ENCODE peak calls at places on chromosomes 11 and 22, in six cellular contexts. J, X, R, D, A and O are unnamed samples.
A peak's percentile ranks its signal among the peaks of the same experiment; 100 is the strongest.

GRCh38 chr11:33701831-33702230 is 1.2 kb upstream of the C11orf91 start:
- DNase-seq in D (no peak), J (no peak), R (peak; percentile 77), X (no peak), A (no peak), O (no peak)

GRCh38 chr11:44539971-44540370 is 25.5 kb upstream of the CD82 start:
- DNase-seq in A (no peak), D (no peak), J (no peak), X (no peak), R (no peak), O (no peak)

GRCh38 chr11:6926208-6927029 is at the start of gene ZNF215:
- DNase-seq in A (peak; percentile 89), X (peak; percentile 30), R (peak; percentile 88), D (peak; percentile 71), J (peak; percentile 68), O (peak; percentile 79)

GRCh38 chr22:29833392-29833949 is 4.6 kb downstream of the ASCC2 start:
- DNase-seq in J (no peak), X (no peak), R (no peak), D (no peak), A (no peak), O (no peak)

GRCh38 chr22:26903030-26903856 is 245.9 kb downstream of the MIAT start:
- DNase-seq in J (no peak), R (no peak), A (peak; percentile 47), X (no peak), D (no peak), O (no peak)

GRCh38 chr11:614583-615452 is 932 bp downstream of the IRF7 start:
- DNase-seq in R (no peak), D (no peak), A (peak; percentile 61), X (no peak), J (no peak), O (peak; percentile 69)

GRCh38 chr11:119942583-119943338 is 195.2 kb downstream of the TRIM29 start:
- DNase-seq in J (no peak), A (no peak), D (no peak), X (no peak), R (no peak), O (no peak)

GRCh38 chr11:65034423-65034822 is 6.6 kb upstream of the SAC3D1 start:
- DNase-seq in R (no peak), J (no peak), X (no peak), D (no peak), A (no peak), O (no peak)

GRCh38 chr11:9693801-9694553 is 30.1 kb downstream of the SWAP70 start:
- DNase-seq in R (no peak), A (no peak), D (no peak), X (no peak), J (no peak), O (no peak)

GRCh38 chr11:34519595-34520235 is 6.1 kb upstream of the ELF5 start:
- DNase-seq in X (no peak), D (no peak), R (no peak), A (no peak), J (no peak), O (no peak)

GRCh38 chr11:1403721-1404460 is 14.2 kb downstream of the BRSK2 start:
- DNase-seq in X (no peak), J (no peak), D (no peak), A (no peak), R (no peak), O (no peak)

DNA sequence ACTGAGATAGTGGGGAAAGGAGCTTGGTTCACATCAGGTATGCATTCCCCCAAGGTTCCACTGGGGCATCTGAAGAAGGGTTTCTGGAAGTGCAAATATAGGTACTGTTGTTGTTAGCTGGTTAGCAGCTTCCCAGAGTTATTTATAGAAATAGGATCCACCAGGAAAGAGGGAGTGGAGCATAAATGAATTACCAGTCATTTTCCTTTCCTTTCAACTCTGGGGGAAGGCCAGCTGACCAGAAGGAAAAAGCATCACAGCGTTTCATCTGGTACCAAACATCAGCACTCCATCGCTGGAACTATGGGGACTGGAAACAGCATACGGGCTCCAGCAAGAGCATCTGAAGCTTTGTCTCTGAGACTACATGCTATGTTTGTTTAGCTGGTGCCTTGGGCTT is 378.2 kb upstream of the NARS2 start:
- DNase-seq in X (no peak), R (no peak), J (no peak), D (no peak), A (no peak), O (no peak)
- TF ChIP-seq CTCF in X (no peak), R (no peak), J (no peak), D (no peak), A (no peak), O (no peak)

GRCh38 chr11:113384551-113384950 is 3.0 kb upstream of the ANKK1 start:
- DNase-seq in A (no peak), X (no peak), D (no peak), J (no peak), R (no peak), O (no peak)
- H3K9me3 ChIP-seq in A (no peaks in the 10 kb centered on the region), X (no peaks in the 10 kb centered on the region), D (no peaks in the 10 kb centered on the region), J (no peaks in the 10 kb centered on the region), R (no peaks in the 10 kb centered on the region), O (no peaks in the 10 kb centered on the region)

GRCh38 chr11:12961615-12962014 is 47.5 kb upstream of the RASSF10 start:
- DNase-seq in A (no peak), R (no peak), D (no peak), X (no peak), J (no peak), O (no peak)
- TF ChIP-seq CTCF in A (no peak), R (peak; percentile 25), D (no peak), X (no peak), J (no peak), O (no peak)

DNA sequence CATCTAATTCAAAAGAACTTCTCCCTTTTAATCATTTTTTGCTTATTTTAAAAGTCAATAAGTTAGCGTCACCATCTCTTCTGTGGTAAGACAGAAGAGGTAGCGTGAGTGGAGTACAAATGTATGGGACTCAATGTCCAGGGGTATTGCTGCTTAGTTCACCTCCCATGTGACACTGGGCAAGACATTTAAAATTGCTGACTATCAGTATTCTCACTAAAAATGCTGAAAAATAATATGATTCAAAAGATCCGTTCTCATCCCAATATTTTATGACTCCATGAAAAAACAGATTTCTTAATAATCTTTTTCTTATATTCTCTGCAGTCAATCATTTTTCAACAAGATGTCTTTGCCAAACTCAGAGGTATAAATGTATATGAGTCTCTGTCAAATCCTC is 68.1 kb upstream of the LRRC4C start:
- DNase-seq in A (no peak), D (no peak), J (no peak), R (no peak), X (no peak), O (no peak)
- H3K9me3 ChIP-seq in A (no peaks in the 10 kb centered on the region), D (no peaks in the 10 kb centered on the region), J (no peaks in the 10 kb centered on the region), R (no peaks in the 10 kb centered on the region), X (no peaks in the 10 kb centered on the region), O (no peaks in the 10 kb centered on the region)

DNA sequence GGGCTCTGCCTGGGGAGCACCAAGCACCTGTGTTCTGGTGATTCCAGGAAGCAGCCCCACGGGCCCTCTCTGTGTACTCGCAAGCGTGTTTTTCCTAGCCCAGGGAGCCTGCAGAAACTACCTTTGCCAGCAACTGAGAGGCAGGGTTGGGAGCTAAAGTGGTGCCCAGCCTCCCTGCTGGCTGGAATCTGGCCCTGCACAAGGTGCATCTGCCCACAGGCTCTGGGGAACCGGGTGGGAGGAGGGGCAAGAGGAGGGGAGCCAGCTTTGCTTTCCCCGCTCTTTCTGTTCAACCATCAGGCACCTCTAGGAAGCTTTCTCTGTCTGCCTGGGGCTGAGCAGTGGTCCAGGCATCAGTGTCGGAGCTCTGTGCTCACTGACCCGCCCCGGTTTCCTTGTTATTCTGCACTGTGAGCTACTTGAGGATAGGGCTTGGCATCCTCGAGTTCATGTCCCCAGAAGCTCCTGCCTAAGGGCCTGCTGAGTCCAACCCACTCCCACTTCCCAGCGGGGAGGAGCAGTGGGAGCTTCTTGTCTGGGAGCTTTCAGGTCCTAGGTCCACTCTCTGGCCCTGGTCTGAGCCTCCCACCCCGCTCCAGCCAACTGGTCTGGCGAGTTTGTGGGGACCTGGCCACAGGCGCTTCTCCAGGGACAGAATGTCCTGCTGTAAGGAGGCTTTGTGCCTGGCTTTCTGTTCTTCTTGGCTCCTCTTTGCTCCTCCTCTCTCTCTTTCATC is 14.9 kb downstream of the DAGLA start:
- DNase-seq in J (peak; percentile 35), D (no peak), A (peak; percentile 43), R (no peak), X (no peak), O (peak; percentile 43)
- TF ChIP-seq CTCF in J (no peak), D (peak; percentile 37), A (peak; percentile 34), R (no peak), X (no peak), O (no peak)

DNA sequence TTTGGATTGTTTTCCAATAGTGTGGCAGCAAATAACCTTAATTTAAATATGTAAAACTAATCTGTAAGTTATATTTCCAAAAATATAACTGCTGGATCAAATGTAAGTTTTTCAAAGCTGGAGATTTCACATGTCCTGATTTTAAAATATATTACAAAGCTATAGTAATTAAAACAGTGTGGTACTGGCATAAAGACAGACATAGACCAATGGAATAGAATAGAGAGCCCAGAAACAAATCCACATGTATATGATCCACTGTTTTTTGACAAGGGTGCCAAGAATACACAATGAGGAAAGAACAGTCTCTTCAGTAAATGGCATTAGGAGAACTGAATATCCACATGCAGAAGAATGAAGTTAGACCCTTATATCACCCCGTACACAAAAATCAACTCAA is 4.0 kb downstream of the OR4X2 start:
- DNase-seq in D (no peak), J (no peak), X (no peak), R (no peak), A (no peak), O (no peak)
- H3K9me3 ChIP-seq in D (peaks cover 47% of the 10 kb centered on the region), J (no peaks in the 10 kb centered on the region), X (no peaks in the 10 kb centered on the region), R (no peaks in the 10 kb centered on the region), A (peaks cover 14% of the 10 kb centered on the region), O (no peaks in the 10 kb centered on the region)

DNA sequence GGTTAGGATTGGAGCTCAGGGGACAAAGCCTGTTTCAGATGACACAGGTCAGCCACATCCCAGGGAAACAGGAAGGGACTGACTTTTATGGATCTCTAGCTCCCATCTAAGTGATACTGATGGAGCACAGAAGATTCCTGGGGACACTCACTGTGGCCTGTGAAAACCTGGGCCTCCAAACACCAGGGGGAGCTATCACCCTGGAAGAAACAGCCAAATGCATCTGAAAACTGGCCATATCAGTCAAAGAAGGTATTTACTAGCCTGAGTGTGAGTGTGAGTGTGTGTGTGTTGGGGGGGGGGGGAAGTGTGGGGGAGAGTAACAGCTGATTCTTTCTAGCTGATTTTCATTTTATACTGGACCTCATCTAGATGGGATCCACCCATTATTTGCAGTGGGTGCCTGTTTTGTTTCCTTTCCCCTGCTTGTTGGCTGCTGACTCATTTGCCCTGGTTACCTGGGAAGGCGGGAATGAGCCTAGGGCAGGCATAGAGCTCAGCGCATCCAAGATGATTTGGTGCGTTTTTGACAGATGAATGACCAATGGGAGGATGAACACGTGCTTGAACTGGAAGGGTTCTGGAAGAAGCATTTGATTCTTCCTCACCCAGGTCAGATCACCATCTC is 284.0 kb downstream of the KIRREL3 start:
- DNase-seq in R (peak; percentile 18), J (no peak), X (no peak), A (peak; percentile 55), D (no peak), O (peak; percentile 23)
- TF ChIP-seq CTCF in R (peak; percentile 80), J (no peak), X (no peak), A (peak; percentile 58), D (peak; percentile 78), O (peak; percentile 55)